ENCODE peak calls at places on chromosomes 2 and 18, in six cellular contexts. D is NB4, I is anterior cingulate cortex, F is HT1080, R is lung microvascular endothelial cell, T is HS-27A. S is an unnamed sample.

GRCh38 chr2:26196683-26197418 is 24.0 kb downstream of the GAREM2 start:
- DNase-seq in D (no peak), I (no peak), F (no peak), R (peak), T (no peak), S (no peak)

GRCh38 chr18:13455960-13456471 is 237.5 kb downstream of the LDLRAD4 start:
- DNase-seq in D (no peak), I (no peak), F (no peak), R (no peak), T (no peak), S (no peak)

GRCh38 chr18:48036641-48037421 is 106.4 kb upstream of the SMAD2 start:
- DNase-seq in D (no peak), I (no peak), F (no peak), R (no peak), T (no peak), S (no peak)

GRCh38 chr2:68295523-68295922 is 24.2 kb downstream of the CNRIP1 start:
- DNase-seq in D (peak), I (no peak), F (no peak), R (no peak), T (no peak), S (no peak)

GRCh38 chr2:30763151-30763660 is 44.0 kb downstream of the CAPN13 start:
- DNase-seq in D (no peak), I (no peak), F (no peak), R (no peak), T (no peak), S (no peak)

GRCh38 chr2:8315766-8316165 is 366.1 kb upstream of the ID2 start:
- DNase-seq in D (peak), I (no peak), F (peak), R (no peak), T (no peak), S (no peak)

GRCh38 chr2:112724611-112725525 is 4.0 kb downstream of the NT5DC4 start:
- DNase-seq in D (peak), I (no peak), F (peak), R (no peak), T (no peak), S (no peak)

GRCh38 chr2:67215214-67215613 is 181.9 kb upstream of the ETAA1 start:
- DNase-seq in D (peak), I (no peak), F (peak), R (peak), T (no peak), S (peak)

GRCh38 chr2:164620873-164621760 is at the start of gene GRB14:
- DNase-seq in D (no peak), I (no peak), F (peak), R (peak), T (no peak), S (no peak)

GRCh38 chr2:74658516-74658915 is 4.5 kb downstream of the SEMA4F start:
- DNase-seq in D (no peak), I (no peak), F (peak), R (peak), T (no peak), S (peak)

GRCh38 chr2:60554649-60555065 is 1.2 kb upstream of the BCL11A start:
- DNase-seq in D (no peak), I (peak), F (no peak), R (no peak), T (no peak), S (peak)

GRCh38 chr2:108223573-108223972 is 16.2 kb upstream of the SULT1C3 start:
- DNase-seq in D (no peak), I (no peak), F (no peak), R (no peak), T (no peak), S (no peak)

GRCh38 chr2:5691659-5692529 is at the start of gene SOX11:
- DNase-seq in D (no peak), I (peak), F (no peak), R (no peak), T (no peak), S (no peak)

GRCh38 chr2:234858134-234858533 is 93.7 kb upstream of the SH3BP4 start:
- DNase-seq in D (no peak), I (no peak), F (no peak), R (no peak), T (no peak), S (no peak)

S was measured in RKO.